ENCODE peak calls at places on chromosomes 16 and 17, in five cellular contexts. F is dorsolateral prefrontal cortex, Q is stomach, I is A549, W is fibroblast of lung. H is an unnamed sample.

GRCh38 chr16:337975-338575 is 14.4 kb downstream of the AXIN1 start:
- DNase-seq in F (no peak), Q (no peak), I (no peak), W (no peak), H (no peak)

GRCh38 chr17:35265071-35265470 is 22.2 kb downstream of the SLFN5 start:
- DNase-seq in F (no peak), Q (no peak), I (no peak), W (no peak), H (no peak)

GRCh38 chr17:5672815-5673430 is 88.6 kb upstream of the NLRP1 start:
- DNase-seq in F (no peak), Q (no peak), I (no peak), W (no peak), H (no peak)

GRCh38 chr17:46764709-46765401 is 53.6 kb downstream of the WNT3 start:
- DNase-seq in F (no peak), Q (peak), I (no peak), W (peak), H (no peak)

GRCh38 chr16:17887963-17888362 is 417.2 kb upstream of the XYLT1 start:
- DNase-seq in F (no peak), Q (no peak), I (no peak), W (no peak), H (no peak)

GRCh38 chr17:56786989-56787482 is 46.7 kb downstream of the C17orf67 start:
- DNase-seq in F (no peak), Q (no peak), I (peak), W (peak), H (no peak)

GRCh38 chr16:77043076-77043475 is 147.9 kb upstream of the MON1B start:
- DNase-seq in F (no peak), Q (no peak), I (peak), W (peak), H (no peak)

GRCh38 chr16:85465328-85466307 is 147.5 kb upstream of the GSE1 start:
- DNase-seq in F (no peak), Q (no peak), I (no peak), W (peak), H (no peak)

GRCh38 chr16:5042574-5043171 is 8.9 kb upstream of the NAGPA start:
- DNase-seq in F (no peak), Q (no peak), I (no peak), W (no peak), H (no peak)

GRCh38 chr17:2904135-2904534 is 107.9 kb downstream of the RAP1GAP2 start:
- DNase-seq in F (peak), Q (peak), I (no peak), W (no peak), H (no peak)

GRCh38 chr17:32491371-32492280 is 4.8 kb downstream of the CDK5R1 start:
- DNase-seq in F (no peak), Q (no peak), I (no peak), W (no peak), H (no peak)

GRCh38 chr16:56193951-56194726 is 2.9 kb downstream of the GNAO1 start:
- DNase-seq in F (peak), Q (peak), I (peak), W (peak), H (peak)

GRCh38 chr16:14502256-14502875 is 127.7 kb downstream of the PARN start:
- DNase-seq in F (no peak), Q (no peak), I (no peak), W (no peak), H (no peak)

GRCh38 chr17:16215965-16216316 is 607 bp upstream of the NCOR1 start:
- DNase-seq in F (no peak), Q (no peak), I (no peak), W (no peak), H (no peak)

GRCh38 chr16:88527186-88527936 is 42.8 kb upstream of the ZC3H18 start:
- DNase-seq in F (peak), Q (peak), I (peak), W (peak), H (no peak)

GRCh38 chr16:53154513-53154912 is 99.7 kb downstream of the CHD9 start:
- DNase-seq in F (no peak), Q (no peak), I (no peak), W (no peak), H (no peak)

GRCh38 chr16:35798885-35799426 is 2339.5 kb downstream of the TP53TG3F start:
- DNase-seq in F (no peak), Q (no peak), I (no peak), W (no peak), H (no peak)

GRCh38 chr16:81445143-81445922 is 725 bp downstream of the CMIP start:
- DNase-seq in F (no peak), Q (peak), I (peak), W (no peak), H (no peak)

GRCh38 chr17:58120195-58120822 is 27.9 kb upstream of the OR4D1 start:
- DNase-seq in F (no peak), Q (peak), I (no peak), W (peak), H (no peak)

GRCh38 chr16:89009343-89010209 is 32.6 kb upstream of the CBFA2T3 start:
- DNase-seq in F (no peak), Q (no peak), I (no peak), W (no peak), H (no peak)

GRCh38 chr17:34412965-34413441 is 50.0 kb upstream of the CCL1 start:
- DNase-seq in F (no peak), Q (no peak), I (no peak), W (peak), H (no peak)

GRCh38 chr17:67435122-67435521 is 58.0 kb downstream of the PITPNC1 start:
- DNase-seq in F (no peak), Q (peak), I (no peak), W (no peak), H (no peak)

GRCh38 chr16:1731073-1731472 is 25.1 kb downstream of the MAPK8IP3 start:
- DNase-seq in F (no peak), Q (no peak), I (no peak), W (no peak), H (no peak)

GRCh38 chr17:68089881-68090280 is 54.3 kb downstream of the KPNA2 start:
- DNase-seq in F (no peak), Q (peak), I (peak), W (no peak), H (no peak)

GRCh38 chr17:28324272-28324745 is 5.3 kb downstream of the TMEM97 start:
- DNase-seq in F (no peak), Q (peak), I (no peak), W (no peak), H (no peak)

GRCh38 chr16:49513040-49513439 is 139.4 kb downstream of the C16orf78 start:
- DNase-seq in F (no peak), Q (no peak), I (peak), W (no peak), H (no peak)

GRCh38 chr16:12434567-12434966 is 369.1 kb downstream of the CPPED1 start:
- DNase-seq in F (no peak), Q (no peak), I (no peak), W (no peak), H (no peak)

GRCh38 chr16:66324785-66325184 is 41.7 kb upstream of the CDH5 start:
- DNase-seq in F (peak), Q (no peak), I (peak), W (no peak), H (peak)

GRCh38 chr17:64253470-64253869 is 9.6 kb downstream of the TEX2 start:
- DNase-seq in F (no peak), Q (no peak), I (no peak), W (no peak), H (no peak)

GRCh38 chr17:36544049-36544319 is 735 bp upstream of the GGNBP2 start:
- DNase-seq in F (peak), Q (peak), I (peak), W (no peak), H (no peak)

GRCh38 chr16:68605746-68606145 is 39.4 kb upstream of the CDH3 start:
- DNase-seq in F (no peak), Q (no peak), I (no peak), W (no peak), H (no peak)

GRCh38 chr17:40306395-40306794 is 2.6 kb upstream of the RARA start:
- DNase-seq in F (no peak), Q (no peak), I (no peak), W (no peak), H (no peak)
- H3K27ac ChIP-seq in F (no peak), Q (no peak), I (peak), W (no peak), H (no peak)

GRCh38 chr17:7549401-7550055 is 670 bp downstream of the TNFSF12 start:
- DNase-seq in F (peak), Q (peak), I (no peak), W (no peak), H (peak)
- H3K27ac ChIP-seq in F (peak), Q (peak), I (peak), W (no peak), H (peak)

GRCh38 chr17:76261421-76262215 is 3.5 kb upstream of the UBALD2 start:
- DNase-seq in F (no peak), Q (no peak), I (no peak), W (no peak), H (no peak)
- H3K27ac ChIP-seq in F (peak), Q (peak), I (no peak), W (no peak), H (peak)

GRCh38 chr17:81095608-81095888 is 60.6 kb downstream of the BAIAP2 start:
- DNase-seq in F (no peak), Q (no peak), I (no peak), W (no peak), H (no peak)
- H3K27ac ChIP-seq in F (peak), Q (peak), I (peak), W (peak), H (peak)

DNA sequence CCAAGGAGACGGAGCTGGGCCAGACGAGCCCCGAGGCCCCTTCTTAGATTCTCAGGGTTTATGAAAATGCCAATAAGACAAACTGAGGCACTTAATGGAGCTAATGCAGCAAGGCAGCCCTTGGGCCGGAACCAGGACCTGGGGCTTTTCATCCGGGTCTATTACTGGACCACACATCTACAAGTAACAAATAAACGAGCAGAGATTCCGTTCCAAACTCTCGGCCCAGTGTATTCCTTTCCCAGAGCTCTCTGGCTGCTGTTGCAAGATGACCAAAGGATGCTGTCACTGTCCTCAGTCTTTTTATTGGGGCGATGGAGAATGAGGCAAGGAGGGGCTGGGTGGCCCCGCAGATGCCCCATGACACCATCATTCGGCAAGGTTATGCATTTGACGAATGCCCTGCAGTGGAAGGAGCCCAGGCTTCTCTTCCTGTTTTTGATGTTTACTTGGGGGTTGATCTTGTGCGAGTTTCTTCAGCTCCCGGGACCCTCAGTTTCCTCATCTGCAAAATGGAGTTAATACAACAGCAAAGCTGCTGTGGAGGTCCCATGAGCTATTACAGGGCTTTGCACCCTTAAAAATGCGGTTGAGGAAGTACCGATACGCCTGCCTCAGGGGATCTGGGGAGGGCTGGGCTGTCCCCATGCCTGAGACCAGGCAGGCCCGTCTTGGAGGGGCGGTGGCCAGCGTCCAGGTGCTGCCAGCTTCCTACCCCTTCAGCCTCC is 1.1 kb upstream of the NTN1 start:
- DNase-seq in F (no peak), Q (no peak), I (no peak), W (no peak), H (no peak)
- H3K27ac ChIP-seq in F (no peak), Q (peak), I (no peak), W (no peak), H (no peak)

GRCh38 chr16:73143681-73144370 is 95.9 kb upstream of the ZFHX3 start:
- DNase-seq in F (no peak), Q (no peak), I (no peak), W (peak), H (no peak)
- H3K27ac ChIP-seq in F (peak), Q (no peak), I (no peak), W (peak), H (no peak)

DNA sequence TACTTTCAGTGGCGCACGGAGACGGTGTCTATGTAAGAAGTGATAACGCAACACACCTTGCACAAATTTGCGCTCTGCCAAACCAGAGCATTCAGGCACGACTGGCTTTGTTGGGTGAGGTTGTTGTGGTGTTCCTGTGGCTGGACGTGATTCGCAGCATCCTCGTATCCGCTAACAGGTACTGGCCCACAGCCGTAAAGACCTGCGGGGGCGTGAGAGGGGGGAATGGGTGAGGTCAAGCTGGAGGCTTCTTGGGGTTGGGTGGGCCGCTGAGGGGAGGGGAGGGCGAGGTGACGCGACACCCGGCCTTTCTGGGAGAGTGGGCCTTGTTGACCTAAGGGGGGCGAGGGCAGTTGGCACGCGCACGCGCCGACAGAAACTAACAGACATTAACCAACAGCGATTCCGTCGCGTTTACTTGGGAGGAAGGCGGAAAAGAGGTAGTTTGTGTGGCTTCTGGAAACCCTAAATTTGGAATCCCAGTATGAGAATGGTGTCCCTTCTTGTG is 510.9 kb downstream of the KCNJ18 start:
- DNase-seq in F (no peak), Q (no peak), I (no peak), W (no peak), H (no peak)
- H3K27ac ChIP-seq in F (no peak), Q (no peak), I (no peak), W (no peak), H (no peak)

GRCh38 chr17:50036455-50037320 is 19.2 kb upstream of the ITGA3 start:
- DNase-seq in F (no peak), Q (no peak), I (no peak), W (no peak), H (no peak)
- H3K27ac ChIP-seq in F (no peak), Q (no peak), I (peak), W (no peak), H (no peak)

DNA sequence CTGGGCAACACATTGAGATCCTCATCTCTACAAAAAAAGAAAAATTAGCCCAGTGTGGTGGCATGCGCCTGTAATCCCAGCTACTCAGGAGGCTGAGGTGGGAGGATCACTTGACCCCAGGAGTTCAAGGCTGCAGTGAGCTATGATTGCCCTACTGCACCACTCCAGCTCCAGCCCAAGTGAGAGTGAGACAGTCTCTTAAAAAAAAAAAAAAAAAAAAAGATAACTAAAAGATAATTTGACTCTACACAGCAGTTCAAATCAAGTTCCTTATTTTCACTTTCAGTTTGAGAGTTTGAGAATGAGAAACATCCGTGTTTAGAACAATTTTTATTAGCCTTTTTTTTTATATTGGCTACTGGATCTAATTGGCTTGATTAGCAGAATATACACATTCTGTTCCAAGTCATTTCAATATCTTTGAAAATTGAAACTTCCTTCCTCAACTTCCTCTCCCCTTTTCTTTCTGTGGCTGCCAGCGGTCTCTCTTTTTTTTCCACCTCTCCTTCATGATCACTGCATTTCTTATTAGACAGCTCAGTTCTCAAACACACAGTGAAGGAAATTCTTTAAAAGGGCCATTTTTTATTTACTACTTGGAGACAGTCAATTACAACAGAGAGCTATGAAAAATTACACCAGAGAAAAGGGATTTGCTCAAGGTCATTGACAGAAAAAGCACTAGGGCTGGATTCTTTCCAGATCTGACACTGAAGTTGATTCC is 4.5 kb upstream of the ACSF2 start:
- DNase-seq in F (no peak), Q (no peak), I (no peak), W (peak), H (no peak)
- H3K27ac ChIP-seq in F (peak), Q (peak), I (no peak), W (peak), H (no peak)

DNA sequence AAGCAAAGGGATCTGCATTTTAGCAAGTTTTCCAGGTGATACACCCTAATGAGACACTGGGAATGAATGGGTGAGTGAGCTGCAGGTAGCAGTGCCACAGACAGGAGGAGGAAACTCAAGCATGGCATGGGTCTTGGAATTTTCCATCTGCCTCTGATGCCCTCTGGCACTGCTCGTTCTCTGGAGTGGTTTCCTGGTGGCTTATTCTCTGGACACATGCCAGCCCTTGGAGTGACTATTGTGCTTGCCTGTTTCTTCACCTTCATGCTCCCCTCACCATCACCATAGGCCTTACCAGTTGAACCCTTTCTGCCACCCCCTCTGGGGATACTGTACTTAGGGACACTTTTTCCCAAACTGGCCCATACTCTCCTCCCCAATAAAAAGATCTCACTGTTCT is 1.6 kb downstream of the COASY start:
- DNase-seq in F (no peak), Q (peak), I (no peak), W (no peak), H (no peak)
- H3K27ac ChIP-seq in F (no peak), Q (peak), I (peak), W (peak), H (no peak)